ENCODE peak calls at places on chromosomes 11 and 22, in eight cellular contexts. V, Q, H, B, E, Y, K and F are unnamed samples.

GRCh38 chr22:20084547-20085413 is 4.7 kb downstream of the DGCR8 start:
- DNase-seq in H (peak), V (no peak), E (no peak), Y (no peak), Q (no peak), K (no peak), B (no peak), F (no peak)

GRCh38 chr22:17980638-17981051 is 43.7 kb downstream of the MICAL3 start:
- DNase-seq in H (peak), B (no peak), K (no peak), E (no peak), Y (peak), V (peak), Q (peak), F (no peak)

GRCh38 chr11:45082744-45083543 is 63.5 kb upstream of the PRDM11 start:
- DNase-seq in V (no peak), E (no peak), B (no peak), H (peak), Y (no peak), K (no peak), Q (no peak), F (no peak)

GRCh38 chr11:35354644-35355043 is 64.7 kb downstream of the SLC1A2 start:
- DNase-seq in B (no peak), Y (no peak), E (peak), K (no peak), H (no peak), V (no peak), Q (no peak), F (no peak)

GRCh38 chr22:24156146-24156914 is 25.0 kb upstream of the SUSD2 start:
- DNase-seq in K (peak), E (peak), Q (no peak), B (no peak), H (peak), V (peak), Y (peak), F (peak)

GRCh38 chr11:63915961-63916836 is 765 bp downstream of the RCOR2 start:
- DNase-seq in B (no peak), Y (no peak), K (peak), Q (peak), H (peak), E (no peak), V (no peak), F (peak)

GRCh38 chr11:47233989-47234668 is 14.5 kb downstream of the ACP2 start:
- DNase-seq in Q (no peak), Y (no peak), V (no peak), H (peak), E (peak), K (peak), B (peak), F (peak)

GRCh38 chr22:30668306-30668655 is 606 bp upstream of the DUSP18 start:
- DNase-seq in B (no peak), Q (no peak), K (no peak), H (no peak), Y (no peak), E (no peak), V (no peak), F (no peak)

GRCh38 chr11:120273432-120273831 is 33.5 kb downstream of the POU2F3 start:
- DNase-seq in H (no peak), E (peak), B (no peak), Y (no peak), V (no peak), Q (no peak), K (no peak), F (no peak)

GRCh38 chr11:44463751-44464150 is 101.7 kb upstream of the CD82 start:
- DNase-seq in Y (no peak), Q (no peak), E (no peak), B (no peak), H (no peak), K (no peak), V (no peak), F (no peak)

GRCh38 chr11:8384199-8384821 is 120.6 kb upstream of the LMO1 start:
- DNase-seq in E (no peak), B (no peak), K (no peak), V (no peak), Q (peak), Y (no peak), H (peak), F (no peak)

GRCh38 chr11:73961321-73961720 is 10.5 kb downstream of the DNAJB13 start:
- DNase-seq in E (peak), K (no peak), Q (no peak), V (no peak), H (peak), B (no peak), Y (no peak), F (no peak)

GRCh38 chr11:116833816-116834534 is 3.4 kb downstream of the APOA1 start:
- DNase-seq in K (no peak), V (no peak), B (no peak), Y (no peak), E (no peak), H (no peak), Q (no peak), F (no peak)

GRCh38 chr11:75717608-75718403 is at the start of gene MOGAT2:
- DNase-seq in Q (peak), B (no peak), H (no peak), E (no peak), V (no peak), Y (no peak), K (no peak), F (no peak)

GRCh38 chr22:17164392-17165024 is 5.4 kb upstream of the HDHD5 start:
- DNase-seq in Y (no peak), V (no peak), K (no peak), E (no peak), Q (no peak), H (peak), B (no peak), F (peak)

GRCh38 chr11:113675003-113675471 is 31.1 kb downstream of the TMPRSS5 start:
- DNase-seq in Y (no peak), V (peak), E (peak), K (no peak), B (peak), H (no peak), Q (no peak), F (peak)

GRCh38 chr22:22935546-22936157 is 48.0 kb downstream of the IGLL5 start:
- DNase-seq in Y (no peak), Q (peak), H (peak), E (no peak), V (no peak), B (no peak), K (no peak), F (no peak)